ENCODE peak calls at places on chromosomes 4 and X, in seven cellular contexts. D is stomach, Y is A549, A is sigmoid colon, T is ovary, K is tibial nerve, L is upper lobe of left lung. R is an unnamed sample.

GRCh38 chr4:108954880-108955279 is 192.0 kb upstream of the ETNPPL start:
- DNase-seq in D (no peak), Y (no peak), A (no peak), T (no peak), K (no peak), L (no peak), R (no peak)

GRCh38 chr4:10461091-10461849 is 4.0 kb upstream of the ZNF518B start:
- DNase-seq in D (peak; percentile 62), Y (peak; percentile 34), A (no peak), T (peak; percentile 59), K (no peak), L (peak; percentile 95), R (peak; percentile 57)

GRCh38 chr4:63123441-63123840 is 1285.8 kb downstream of the TECRL start:
- DNase-seq in D (no peak), Y (peak; percentile 2), A (no peak), T (no peak), K (no peak), L (no peak), R (no peak)

GRCh38 chr4:54230479-54231418 is 1.7 kb downstream of the PDGFRA start:
- DNase-seq in D (no peak), Y (no peak), A (peak; percentile 81), T (peak; percentile 58), K (no peak), L (peak; percentile 80), R (no peak)

GRCh38 chr4:55866973-55867574 is 13.6 kb downstream of the EXOC1 start:
- DNase-seq in D (no peak), Y (peak; percentile 61), A (no peak), T (no peak), K (no peak), L (no peak), R (no peak)

GRCh38 chr4:10461850-10462400 is 4.7 kb upstream of the ZNF518B start:
- DNase-seq in D (no peak), Y (no peak), A (no peak), T (no peak), K (no peak), L (peak; percentile 26), R (no peak)

GRCh38 chr4:68375667-68376559 is 26.0 kb upstream of the YTHDC1 start:
- DNase-seq in D (no peak), Y (peak; percentile 75), A (no peak), T (no peak), K (no peak), L (peak; percentile 63), R (peak; percentile 28)

GRCh38 chrX:120839506-120839905 is 36.2 kb downstream of the CT47B1 start:
- DNase-seq in D (no peak), Y (peak; percentile 5), A (no peak), T (no peak), K (no peak), L (no peak), R (no peak)

GRCh38 chrX:17032351-17032750 is 85.9 kb downstream of the REPS2 start:
- DNase-seq in D (peak; percentile 54), Y (peak; percentile 8), A (no peak), T (no peak), K (no peak), L (no peak), R (no peak)

GRCh38 chrX:134685662-134686061 is 27.4 kb upstream of the PLAC1 start:
- DNase-seq in D (no peak), Y (no peak), A (no peak), T (no peak), K (no peak), L (no peak), R (no peak)

GRCh38 chr4:119118397-119118796 is 17.2 kb upstream of the MYOZ2 start:
- DNase-seq in D (no peak), Y (no peak), A (no peak), T (no peak), K (no peak), L (no peak), R (no peak)

GRCh38 chr4:101031971-101032370 is 315.4 kb downstream of the PPP3CA start:
- DNase-seq in D (no peak), Y (no peak), A (no peak), T (no peak), K (no peak), L (no peak), R (no peak)

GRCh38 chrX:140723251-140723650 is 13.7 kb downstream of the LINC00632 start:
- DNase-seq in D (no peak), Y (peak; percentile 26), A (no peak), T (no peak), K (no peak), L (no peak), R (no peak)

GRCh38 chr4:76687730-76688441 is 210.1 kb downstream of the SOWAHB start:
- DNase-seq in D (no peak), Y (no peak), A (no peak), T (no peak), K (no peak), L (no peak), R (no peak)

GRCh38 chr4:152970102-152970820 is 34.1 kb downstream of the FHDC1 start:
- DNase-seq in D (no peak), Y (no peak), A (no peak), T (no peak), K (no peak), L (no peak), R (no peak)

GRCh38 chr4:26141101-26141830 is 179.5 kb upstream of the RBPJ start:
- DNase-seq in D (no peak), Y (no peak), A (no peak), T (no peak), K (no peak), L (peak; percentile 34), R (no peak)

GRCh38 chr4:9927317-9928007 is 93.8 kb downstream of the SLC2A9 start:
- DNase-seq in D (no peak), Y (no peak), A (no peak), T (no peak), K (no peak), L (no peak), R (no peak)

GRCh38 chr4:127622621-127622922 is 10.2 kb upstream of the INTU start:
- DNase-seq in D (no peak), Y (no peak), A (no peak), T (no peak), K (no peak), L (no peak), R (no peak)

GRCh38 chr4:127618427-127618826 is 14.3 kb upstream of the INTU start:
- DNase-seq in D (no peak), Y (no peak), A (no peak), T (no peak), K (no peak), L (no peak), R (no peak)

DNA sequence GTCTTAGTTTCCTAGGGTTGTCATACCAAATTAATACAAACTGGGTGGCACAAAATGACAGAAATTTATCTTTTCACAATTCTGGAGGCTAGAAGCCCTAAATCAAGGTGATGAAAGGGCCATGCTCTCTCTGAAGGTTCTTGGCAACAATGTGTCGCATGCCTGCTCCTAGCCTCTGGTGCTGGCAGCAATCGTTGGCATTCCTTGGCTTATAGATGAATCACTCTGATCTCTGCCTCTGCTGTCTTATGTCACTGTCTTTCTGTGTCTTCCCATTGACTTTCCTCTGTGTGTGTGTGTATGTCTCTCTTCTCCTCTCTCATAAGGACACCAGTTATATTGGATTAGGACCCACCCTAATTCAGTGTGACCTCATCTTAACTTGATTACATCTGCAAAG is 15.9 kb upstream of the INTU start:
- DNase-seq in D (no peak), Y (no peak), A (no peak), T (no peak), K (no peak), L (no peak), R (no peak)
- TF ChIP-seq POLR2A in D (no peak), Y (no peak), A (no peak), T (no peak), K (no peak), L (no peak), R (no peak)

GRCh38 chr4:126779446-126780166 is 853.2 kb upstream of the INTU start:
- DNase-seq in D (no peak), Y (no peak), A (no peak), T (no peak), K (no peak), L (peak; percentile 30), R (no peak)

GRCh38 chr4:126777649-126778048 is 855.1 kb upstream of the INTU start:
- DNase-seq in D (no peak), Y (no peak), A (no peak), T (no peak), K (no peak), L (no peak), R (no peak)

GRCh38 chr4:126776361-126776760 is 856.4 kb upstream of the INTU start:
- DNase-seq in D (no peak), Y (no peak), A (no peak), T (no peak), K (no peak), L (no peak), R (no peak)

GRCh38 chr4:126779001-126779400 is 853.8 kb upstream of the INTU start:
- DNase-seq in D (no peak), Y (no peak), A (no peak), T (no peak), K (no peak), L (no peak), R (no peak)

DNA sequence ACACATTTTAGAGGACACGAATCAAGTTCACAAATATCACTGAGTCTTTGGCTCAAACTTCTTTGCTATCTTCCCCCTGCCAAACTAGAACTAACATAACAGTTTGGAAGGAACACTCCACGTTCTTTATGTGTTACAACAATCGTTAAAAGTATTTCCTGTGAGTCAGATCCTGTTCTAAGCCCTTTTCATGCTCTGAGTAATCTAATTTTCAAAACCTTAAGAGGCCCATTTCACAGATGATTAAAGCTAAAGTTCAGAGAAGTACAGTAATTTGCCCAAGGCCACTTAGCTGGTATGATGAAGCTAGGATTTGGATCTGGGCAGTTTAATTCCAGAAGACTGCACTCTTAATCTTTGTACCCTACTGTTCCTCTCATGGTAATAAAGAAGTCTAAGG is 854.4 kb upstream of the INTU start:
- DNase-seq in D (no peak), Y (no peak), A (no peak), T (no peak), K (no peak), L (no peak), R (no peak)
- TF ChIP-seq EP300 in D (no peak), Y (no peak), A (no peak), T (no peak), K (no peak), L (no peak), R (no peak)

DNA sequence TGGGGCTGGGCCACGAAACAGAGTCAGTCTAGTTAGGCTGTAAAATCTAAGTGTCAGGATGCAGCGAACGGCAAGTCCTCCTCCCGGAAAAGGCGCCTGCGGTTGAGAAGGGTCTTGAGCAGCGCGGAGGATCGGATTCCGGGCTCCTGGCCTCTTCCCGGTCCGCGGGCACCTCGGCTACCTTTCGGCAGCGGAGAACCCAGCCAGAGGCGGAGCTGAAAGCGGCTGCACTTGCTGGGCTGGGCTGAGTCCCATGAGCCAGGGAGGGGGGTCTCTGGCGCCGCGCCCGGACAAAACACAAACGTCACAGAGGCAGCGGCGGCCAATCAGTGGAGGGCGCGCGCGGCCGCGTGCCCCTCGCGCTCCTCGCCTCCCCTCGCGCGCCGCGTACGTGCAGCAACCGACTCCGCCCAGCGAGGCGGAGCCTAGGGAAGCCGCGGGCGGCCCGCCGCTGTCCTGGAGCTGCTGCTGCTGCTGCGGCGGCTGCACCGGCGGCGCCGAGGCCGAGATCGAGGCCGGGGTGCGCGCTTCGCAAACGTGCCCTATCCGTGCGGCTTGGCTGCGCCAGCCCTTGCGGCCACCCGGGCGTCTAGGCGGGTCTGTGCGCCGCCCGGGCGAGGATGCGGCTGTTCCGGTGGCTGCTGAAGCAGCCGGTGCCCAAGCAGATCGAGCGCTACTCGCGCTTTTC is at the start of gene PDK3:
- DNase-seq in D (peak; percentile 91), Y (peak; percentile 88), A (peak; percentile 96), T (peak; percentile 94), K (peak; percentile 80), L (peak; percentile 97), R (peak; percentile 92)
- TF ChIP-seq POLR2A in D (no peak), Y (peak; percentile 77), A (peak; percentile 40), T (peak; percentile 60), K (peak; percentile 82), L (peak; percentile 76), R (peak; percentile 70)

GRCh38 chrX:111008126-111008525 is 87.9 kb upstream of the PAK3 start:
- DNase-seq in D (no peak), Y (no peak), A (no peak), T (no peak), K (no peak), L (no peak), R (no peak)
- TF ChIP-seq EP300 in D (no peak), Y (no peak), A (no peak), T (no peak), K (no peak), L (no peak), R (no peak)